ENCODE peak calls at places on chromosomes 7 and 10, in seven cellular contexts. Y is aorta; D is CD8-positive, alpha-beta memory T cell; B is tibial nerve; K is neuronal stem cell; Q is fibroblast of lung; C is CD8-positive, alpha-beta T cell. T is an unnamed sample. For H3K9me3, the result is how much of the 10 kb centered on the place peaks cover.

GRCh38 chr7:2114052-2114451 is 118.7 kb downstream of the MAD1L1 start:
- DNase-seq in Y (no peak), D (no peak), B (no peak), K (no peak), Q (peak), C (no peak), T (no peak)

GRCh38 chr7:22945584-22945983 is 68.3 kb downstream of the HYCC1 start:
- DNase-seq in Y (no peak), D (no peak), B (no peak), K (no peak), Q (peak), C (no peak), T (no peak)

GRCh38 chr10:32738958-32739357 is 219.1 kb downstream of the ITGB1 start:
- DNase-seq in Y (no peak), D (no peak), B (no peak), K (no peak), Q (no peak), C (no peak), T (no peak)

GRCh38 chr10:132482090-132482489 is 55.5 kb upstream of the INPP5A start:
- DNase-seq in Y (peak), D (no peak), B (peak), K (no peak), Q (peak), C (no peak), T (peak)

GRCh38 chr10:7318836-7319235 is 92.0 kb downstream of the SFMBT2 start:
- DNase-seq in Y (no peak), D (no peak), B (no peak), K (no peak), Q (no peak), C (no peak), T (no peak)

GRCh38 chr7:108420482-108420908 is 35.7 kb downstream of the NRCAM start:
- DNase-seq in Y (no peak), D (no peak), B (no peak), K (no peak), Q (peak), C (no peak), T (no peak)

GRCh38 chr10:16891375-16892313 is 74.4 kb upstream of the RSU1 start:
- DNase-seq in Y (peak), D (peak), B (peak), K (peak), Q (peak), C (no peak), T (peak)

GRCh38 chr10:87658383-87658795 is 1.3 kb upstream of the PAPSS2 start:
- DNase-seq in Y (no peak), D (no peak), B (no peak), K (no peak), Q (no peak), C (no peak), T (no peak)

GRCh38 chr10:31808258-31809218 is 120.1 kb downstream of the ARHGAP12 start:
- DNase-seq in Y (peak), D (no peak), B (peak), K (peak), Q (peak), C (no peak), T (no peak)

GRCh38 chr10:10824611-10825148 is 193.0 kb upstream of the CELF2 start:
- DNase-seq in Y (peak), D (no peak), B (peak), K (no peak), Q (peak), C (no peak), T (no peak)

GRCh38 chr7:88095-88926 is 104.1 kb upstream of the FAM20C start:
- DNase-seq in Y (no peak), D (no peak), B (no peak), K (no peak), Q (no peak), C (no peak), T (no peak)

GRCh38 chr7:98354052-98354451 is 46.8 kb downstream of the BAIAP2L1 start:
- DNase-seq in Y (no peak), D (no peak), B (no peak), K (no peak), Q (no peak), C (no peak), T (no peak)

GRCh38 chr7:126185959-126186580 is 1066.7 kb downstream of the GRM8 start:
- DNase-seq in Y (no peak), D (no peak), B (no peak), K (no peak), Q (no peak), C (no peak), T (no peak)

GRCh38 chr10:101656915-101657314 is 38.1 kb downstream of the FBXW4 start:
- DNase-seq in Y (no peak), D (no peak), B (no peak), K (no peak), Q (no peak), C (no peak), T (no peak)

GRCh38 chr10:87816163-87816841 is 1.7 kb downstream of the ATAD1 start:
- DNase-seq in Y (no peak), D (no peak), B (no peak), K (no peak), Q (no peak), C (no peak), T (no peak)

GRCh38 chr10:29109700-29110099 is 179.2 kb upstream of the LYZL1 start:
- DNase-seq in Y (no peak), D (no peak), B (no peak), K (no peak), Q (no peak), C (no peak), T (no peak)

GRCh38 chr10:6145414-6145978 is 56.7 kb downstream of the RBM17 start:
- DNase-seq in Y (peak), D (no peak), B (no peak), K (no peak), Q (no peak), C (no peak), T (no peak)

GRCh38 chr7:16978358-16979244 is 96.8 kb upstream of the AGR3 start:
- DNase-seq in Y (no peak), D (no peak), B (no peak), K (no peak), Q (peak), C (no peak), T (no peak)

GRCh38 chr10:97903128-97904025 is 53.7 kb downstream of the GOLGA7B start:
- DNase-seq in Y (no peak), D (no peak), B (no peak), K (no peak), Q (no peak), C (no peak), T (no peak)

GRCh38 chr7:81715984-81716588 is 53.8 kb downstream of the HGF start:
- DNase-seq in Y (no peak), D (no peak), B (no peak), K (peak), Q (peak), C (no peak), T (no peak)

GRCh38 chr7:70797109-70797514 is 334.8 kb upstream of the GALNT17 start:
- DNase-seq in Y (no peak), D (no peak), B (no peak), K (no peak), Q (no peak), C (no peak), T (no peak)

GRCh38 chr7:81956520-81956919 is 186.7 kb upstream of the HGF start:
- DNase-seq in Y (no peak), D (no peak), B (peak), K (peak), Q (peak), C (no peak), T (no peak)

GRCh38 chr7:79876769-79877362 is 257.8 kb upstream of the GNAI1 start:
- DNase-seq in Y (no peak), D (no peak), B (no peak), K (no peak), Q (peak), C (no peak), T (no peak)

GRCh38 chr7:111527545-111527944 is 34.7 kb downstream of the IMMP2L start:
- DNase-seq in Y (no peak), D (no peak), B (no peak), K (no peak), Q (no peak), C (no peak), T (no peak)

GRCh38 chr10:58267713-58268453 is at the start of gene IPMK:
- DNase-seq in Y (peak), D (peak), B (peak), K (peak), Q (peak), C (peak), T (no peak)

GRCh38 chr10:31299119-31299518 is 19.9 kb upstream of the ZEB1 start:
- DNase-seq in Y (no peak), D (no peak), B (no peak), K (no peak), Q (peak), C (no peak), T (no peak)

GRCh38 chr10:8600192-8600591 is 545.7 kb downstream of the GATA3 start:
- DNase-seq in Y (no peak), D (no peak), B (no peak), K (no peak), Q (peak), C (no peak), T (peak)

GRCh38 chr7:82559203-82559805 is 115.7 kb upstream of the CACNA2D1 start:
- DNase-seq in Y (no peak), D (no peak), B (no peak), K (peak), Q (peak), C (no peak), T (no peak)

GRCh38 chr10:75402486-75403143 is 1.1 kb upstream of the ZNF503 start:
- DNase-seq in Y (peak), D (no peak), B (no peak), K (no peak), Q (no peak), C (no peak), T (no peak)

GRCh38 chr10:80289451-80290287 is at the start of gene MAT1A:
- DNase-seq in Y (no peak), D (no peak), B (no peak), K (no peak), Q (no peak), C (no peak), T (no peak)

GRCh38 chr7:131110294-131111080 is 217.2 kb upstream of the MKLN1 start:
- DNase-seq in Y (no peak), D (no peak), B (peak), K (peak), Q (peak), C (no peak), T (no peak)

GRCh38 chr7:14698239-14698638 is 204.3 kb downstream of the DGKB start:
- DNase-seq in Y (no peak), D (no peak), B (no peak), K (no peak), Q (no peak), C (no peak), T (no peak)

GRCh38 chr7:125908714-125909113 is 979.1 kb upstream of the POT1 start:
- DNase-seq in Y (no peak), D (no peak), B (no peak), K (no peak), Q (no peak), C (no peak), T (no peak)

GRCh38 chr10:123624086-123624485 is 42.1 kb upstream of the GPR26 start:
- DNase-seq in Y (no peak), D (no peak), B (no peak), K (no peak), Q (no peak), C (no peak), T (no peak)

GRCh38 chr7:80135306-80136104 is 874 bp downstream of the GNAI1 start:
- DNase-seq in Y (peak), D (no peak), B (no peak), K (peak), Q (peak), C (no peak), T (no peak)

GRCh38 chr7:29146888-29147609 is 712 bp upstream of the CPVL start:
- DNase-seq in Y (peak), D (no peak), B (no peak), K (no peak), Q (peak), C (no peak), T (no peak)

DNA sequence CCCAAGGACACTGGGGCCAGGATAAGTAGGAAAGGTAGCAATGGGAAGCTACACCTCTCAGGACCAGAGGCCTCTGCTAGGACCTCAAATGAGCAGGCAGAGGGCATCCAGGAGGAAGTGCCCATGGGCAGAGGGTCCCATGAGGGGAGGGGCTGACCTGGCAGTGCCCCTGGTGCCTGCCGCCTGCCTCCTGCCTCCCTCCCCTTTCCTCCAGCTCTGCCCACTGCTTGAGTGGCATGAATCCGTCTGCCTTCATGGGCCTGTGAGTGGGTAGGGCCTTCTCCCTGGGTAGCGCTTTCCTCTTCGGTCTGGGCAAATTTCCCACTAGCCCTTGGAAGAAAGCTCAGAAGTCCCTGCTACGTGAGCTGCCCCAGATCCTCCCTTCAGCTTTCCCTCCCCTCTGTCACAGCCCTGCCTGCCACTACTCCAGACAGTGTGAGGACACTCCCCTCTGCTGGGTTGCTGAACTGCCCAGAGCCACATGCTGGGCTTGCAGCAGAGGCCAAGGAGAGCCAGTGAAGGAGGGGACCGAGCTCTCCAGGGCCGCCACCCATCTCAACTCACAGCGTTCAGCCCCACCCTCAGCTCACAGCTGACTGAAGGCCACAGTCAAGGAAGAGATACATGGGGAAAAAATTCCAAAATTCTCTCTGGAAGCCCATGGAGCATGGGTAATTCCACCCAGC is 141.4 kb downstream of the ARHGAP22 start:
- DNase-seq in Y (peak), D (no peak), B (no peak), K (no peak), Q (no peak), C (no peak), T (no peak)
- H3K9me3 ChIP-seq in Y (under half), D (under half), B (under half), K (under half), Q (under half), C (under half), T (under half)

GRCh38 chr7:157294773-157295172 is 42.0 kb upstream of the DNAJB6 start:
- DNase-seq in Y (no peak), D (no peak), B (no peak), K (no peak), Q (no peak), C (no peak), T (no peak)

GRCh38 chr7:157293413-157293788 is 43.4 kb upstream of the DNAJB6 start:
- DNase-seq in Y (no peak), D (no peak), B (no peak), K (no peak), Q (no peak), C (no peak), T (peak)

GRCh38 chr7:157292770-157293412 is 43.9 kb upstream of the DNAJB6 start:
- DNase-seq in Y (no peak), D (no peak), B (no peak), K (no peak), Q (no peak), C (no peak), T (peak)

GRCh38 chr7:157292258-157292657 is 44.5 kb upstream of the DNAJB6 start:
- DNase-seq in Y (no peak), D (no peak), B (no peak), K (no peak), Q (no peak), C (no peak), T (no peak)

DNA sequence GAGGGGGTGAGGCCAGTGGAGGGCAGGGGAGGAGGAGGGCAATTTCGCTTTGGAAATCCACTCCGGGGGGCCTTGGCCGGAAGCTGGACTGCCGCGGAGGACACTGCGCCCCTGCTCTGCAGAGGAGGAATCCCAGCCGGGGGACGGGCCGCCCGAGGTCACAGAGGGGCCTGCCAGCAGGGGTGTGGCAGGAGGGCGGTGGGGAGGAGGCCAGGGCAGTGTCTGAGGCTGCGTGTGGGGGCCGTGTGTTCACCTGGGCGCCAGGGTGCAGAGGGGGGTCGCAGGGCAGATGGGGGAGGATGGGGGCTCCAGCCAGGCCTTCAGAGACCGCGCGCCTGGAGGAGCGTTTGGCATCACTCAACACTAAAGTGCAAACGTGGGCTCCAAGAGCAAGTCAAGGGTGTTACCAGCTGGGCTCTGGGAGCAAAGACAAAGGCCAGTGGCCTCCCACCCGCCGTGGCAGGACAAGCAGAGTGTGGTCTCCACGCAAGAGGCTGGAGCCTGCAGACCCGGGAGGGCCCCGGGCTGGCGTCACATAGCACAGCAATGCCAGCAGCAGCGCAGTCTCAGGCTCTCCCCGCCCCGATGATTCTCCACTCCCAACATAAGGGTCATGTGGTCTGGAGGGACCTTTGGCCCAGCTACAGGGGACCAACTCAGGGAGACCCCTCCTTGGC is 45.3 kb upstream of the DNAJB6 start:
- DNase-seq in Y (no peak), D (no peak), B (no peak), K (no peak), Q (no peak), C (no peak), T (no peak)
- H3K27ac ChIP-seq in Y (no peak), D (no peak), B (no peak), K (no peak), Q (no peak), C (no peak), T (peak)

DNA sequence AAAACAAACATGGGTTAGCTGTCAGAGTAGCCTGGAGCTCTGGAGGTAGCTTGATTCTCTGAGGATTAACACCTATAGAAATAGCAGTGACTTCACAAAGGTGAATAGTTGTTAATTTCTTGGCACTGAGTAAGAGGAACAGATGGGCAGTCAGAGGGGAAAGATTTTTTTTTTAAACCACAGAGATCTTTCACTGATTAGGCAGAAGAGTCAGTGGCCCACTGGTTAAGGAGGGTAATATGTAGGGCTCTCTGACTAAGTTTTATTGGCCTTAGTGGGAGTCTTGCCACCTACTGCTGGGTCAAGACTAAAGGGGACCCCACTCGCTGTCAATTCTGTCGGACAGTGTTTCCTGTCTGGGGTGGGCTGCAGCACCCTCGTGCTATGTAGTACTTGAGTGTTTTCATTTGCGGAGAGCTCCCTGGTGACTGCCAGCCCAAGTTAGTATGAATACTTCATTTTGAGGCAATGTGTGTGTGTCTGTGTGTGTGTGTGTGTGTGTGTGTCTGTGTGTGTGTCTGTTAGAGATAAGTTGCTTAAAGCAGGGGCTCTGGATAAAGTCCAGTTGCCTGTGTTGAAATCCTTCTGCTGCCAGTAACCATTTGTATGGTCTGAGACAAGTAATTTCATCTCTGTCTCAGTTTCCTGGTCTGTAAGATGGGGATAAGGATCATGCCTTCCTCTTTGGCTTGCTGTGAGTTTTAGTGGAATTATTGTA is 145.2 kb downstream of the ARID5B start:
- DNase-seq in Y (no peak), D (no peak), B (peak), K (no peak), Q (peak), C (no peak), T (no peak)
- H3K9me3 ChIP-seq in Y (under half), D (under half), B (under half), K (under half), Q (under half), C (under half), T (under half)

GRCh38 chr10:119762805-119763798 is 37.3 kb downstream of the INPP5F start:
- DNase-seq in Y (no peak), D (no peak), B (no peak), K (no peak), Q (peak), C (no peak), T (no peak)
- H3K27ac ChIP-seq in Y (no peak), D (no peak), B (peak), K (no peak), Q (no peak), C (no peak), T (no peak)

GRCh38 chr7:93249749-93250148 is 17.6 kb downstream of the VPS50 start:
- DNase-seq in Y (no peak), D (no peak), B (no peak), K (no peak), Q (peak), C (no peak), T (no peak)
- H3K9me3 ChIP-seq in Y (under half), D (under half), B (under half), K (under half), Q (under half), C (under half), T (under half)